ENCODE peak calls at places on chromosomes 11 and 22, in seven cellular contexts. T, D, X, E, B, O and Q are unnamed samples.

GRCh38 chr11:73200256-73200655 is 17.8 kb upstream of the P2RY2 start:
- DNase-seq in T (no peak), D (no peak), X (no peak), E (no peak), B (no peak), O (no peak), Q (peak)

GRCh38 chr22:44099696-44100095 is 75.6 kb downstream of the PARVB start:
- DNase-seq in T (no peak), D (no peak), X (no peak), E (no peak), B (no peak), O (no peak), Q (no peak)

GRCh38 chr11:43852057-43852636 is 28.5 kb upstream of the ALKBH3 start:
- DNase-seq in T (peak), D (peak), X (peak), E (peak), B (peak), O (peak), Q (peak)

GRCh38 chr11:18974192-18974591 is 35.0 kb upstream of the MRGPRX1 start:
- DNase-seq in T (no peak), D (no peak), X (peak), E (no peak), B (no peak), O (no peak), Q (no peak)

GRCh38 chr22:22386602-22387385 is 121.7 kb downstream of the ZNF280B start:
- DNase-seq in T (no peak), D (no peak), X (no peak), E (no peak), B (no peak), O (no peak), Q (no peak)

GRCh38 chr22:45564349-45565030 is 61.8 kb downstream of the FBLN1 start:
- DNase-seq in T (no peak), D (no peak), X (no peak), E (no peak), B (no peak), O (no peak), Q (no peak)

GRCh38 chr11:4203603-4204360 is 109.2 kb downstream of the RRM1 start:
- DNase-seq in T (no peak), D (no peak), X (no peak), E (no peak), B (no peak), O (no peak), Q (no peak)

GRCh38 chr11:71248656-71249055 is 3.7 kb downstream of the SHANK2 start:
- DNase-seq in T (no peak), D (no peak), X (no peak), E (no peak), B (no peak), O (no peak), Q (no peak)

GRCh38 chr11:132535830-132536229 is 996.5 kb downstream of the OPCML start:
- DNase-seq in T (no peak), D (no peak), X (no peak), E (no peak), B (no peak), O (no peak), Q (no peak)

GRCh38 chr22:49307870-49308269 is 519.8 kb downstream of the BRD1 start:
- DNase-seq in T (no peak), D (no peak), X (no peak), E (peak), B (no peak), O (no peak), Q (no peak)

GRCh38 chr22:40176921-40177737 is 596 bp upstream of the TNRC6B start:
- DNase-seq in T (peak), D (peak), X (peak), E (no peak), B (no peak), O (no peak), Q (no peak)

GRCh38 chr11:77967121-77967520 is 27.3 kb downstream of the INTS4 start:
- DNase-seq in T (no peak), D (no peak), X (no peak), E (no peak), B (no peak), O (no peak), Q (no peak)

GRCh38 chr11:11366793-11367192 is 13.7 kb upstream of the CSNK2A3 start:
- DNase-seq in T (no peak), D (no peak), X (no peak), E (no peak), B (no peak), O (no peak), Q (no peak)

GRCh38 chr11:62439785-62440602 is 21.2 kb downstream of the SCGB1A1 start:
- DNase-seq in T (peak), D (no peak), X (no peak), E (no peak), B (no peak), O (no peak), Q (no peak)
- TF ChIP-seq CTCF in T (no peak), D (no peak), X (no peak), E (no peak), B (no peak), O (peak), Q (no peak)

GRCh38 chr11:64314805-64315561 is 2.4 kb downstream of the TRMT112 start:
- DNase-seq in T (no peak), D (no peak), X (no peak), E (no peak), B (no peak), O (no peak), Q (no peak)

GRCh38 chr11:64314146-64314804 is 3.1 kb downstream of the TRMT112 start:
- DNase-seq in T (no peak), D (no peak), X (no peak), E (no peak), B (no peak), O (no peak), Q (no peak)

GRCh38 chr11:64313491-64314145 is 3.7 kb downstream of the TRMT112 start:
- DNase-seq in T (peak), D (no peak), X (no peak), E (no peak), B (no peak), O (no peak), Q (no peak)

GRCh38 chr11:64317325-64317960 is at the start of gene TRMT112:
- DNase-seq in T (peak), D (peak), X (peak), E (peak), B (peak), O (peak), Q (peak)

GRCh38 chr11:64312947-64313346 is 4.4 kb downstream of the TRMT112 start:
- DNase-seq in T (no peak), D (no peak), X (no peak), E (no peak), B (no peak), O (no peak), Q (no peak)
- TF ChIP-seq CTCF in T (no peak), D (no peak), X (no peak), E (no peak), B (no peak), O (no peak), Q (no peak)

GRCh38 chr11:119000906-119001305 is 3.0 kb downstream of the CENATAC start:
- DNase-seq in T (no peak), D (no peak), X (no peak), E (no peak), B (no peak), O (no peak), Q (no peak)

GRCh38 chr11:118998388-118998717 is 415 bp downstream of the CENATAC start:
- DNase-seq in T (no peak), D (no peak), X (no peak), E (no peak), B (no peak), O (no peak), Q (no peak)

GRCh38 chr11:118998822-118999221 is 884 bp downstream of the CENATAC start:
- DNase-seq in T (no peak), D (no peak), X (no peak), E (no peak), B (peak), O (peak), Q (no peak)

GRCh38 chr11:118997627-118998387 is at the start of gene CENATAC:
- DNase-seq in T (peak), D (peak), X (peak), E (peak), B (peak), O (peak), Q (peak)

DNA sequence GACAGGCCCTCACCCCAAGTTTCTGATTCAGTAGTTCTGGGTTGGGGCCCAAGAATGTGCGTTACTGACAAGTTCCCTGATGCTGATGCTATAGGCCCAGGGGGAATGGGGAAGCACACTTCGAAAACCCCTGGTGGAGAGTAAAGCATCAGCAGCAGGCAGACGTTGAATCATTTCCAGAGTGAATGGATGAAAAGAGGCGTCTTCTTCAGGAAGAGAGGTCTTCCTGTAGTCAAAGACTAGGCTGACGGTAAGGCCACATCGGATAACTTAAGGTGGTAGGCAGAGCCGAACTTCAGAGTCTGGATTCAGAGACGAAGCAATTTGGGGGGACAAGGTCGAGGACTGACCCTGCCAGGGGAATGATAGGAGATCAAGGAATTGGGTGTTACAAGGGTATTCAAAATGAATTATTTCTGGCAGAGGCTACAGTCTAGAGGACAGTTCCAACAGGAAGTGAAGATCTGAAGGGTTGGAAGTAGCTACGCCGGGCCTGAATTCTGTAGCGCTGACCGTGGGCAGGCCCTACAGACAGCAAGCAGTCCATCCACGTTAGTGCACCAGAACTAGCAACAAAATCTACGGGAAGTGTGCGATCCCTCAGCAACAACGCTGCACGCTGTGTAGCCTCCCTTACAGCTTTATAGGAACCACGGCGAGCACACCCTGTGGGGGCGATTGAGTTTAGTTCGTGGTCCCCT is 862 bp upstream of the CENATAC start:
- DNase-seq in T (no peak), D (no peak), X (no peak), E (no peak), B (no peak), O (no peak), Q (no peak)
- TF ChIP-seq CTCF in T (no peak), D (peak), X (peak), E (peak), B (no peak), O (peak), Q (peak)

DNA sequence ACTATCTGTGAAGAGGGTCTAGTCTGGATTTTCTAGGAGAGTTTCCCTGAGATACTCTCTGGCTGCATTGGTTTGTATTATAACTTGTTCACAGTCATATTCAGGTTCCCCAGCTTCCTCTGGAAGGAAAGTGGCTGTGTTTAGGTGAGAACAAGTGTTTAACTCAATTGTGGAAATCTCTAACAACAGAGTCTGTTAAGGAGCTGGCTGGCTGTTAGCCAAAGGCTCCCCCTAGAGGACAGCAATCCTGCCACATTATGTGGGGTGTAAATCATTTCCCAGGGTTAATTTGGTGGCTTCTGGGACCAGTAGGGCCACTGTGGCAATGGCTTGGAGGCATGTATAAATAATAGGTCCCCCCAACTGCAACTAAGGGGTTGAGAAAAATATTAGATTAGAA is 18.4 kb downstream of the MS4A6E start:
- DNase-seq in T (no peak), D (peak), X (peak), E (no peak), B (peak), O (no peak), Q (peak)
- TF ChIP-seq CTCF in T (no peak), D (peak), X (peak), E (peak), B (peak), O (no peak), Q (no peak)

GRCh38 chr11:62707277-62707771 is at the start of the genes BSCL2 and GNG3:
- DNase-seq in T (peak), D (peak), X (peak), E (no peak), B (no peak), O (no peak), Q (peak)
- TF ChIP-seq CTCF in T (no peak), D (no peak), X (no peak), E (no peak), B (no peak), O (no peak), Q (no peak)

GRCh38 chr11:808427-809286 is 1.1 kb upstream of the RPLP2 start:
- DNase-seq in T (no peak), D (no peak), X (no peak), E (no peak), B (no peak), O (no peak), Q (no peak)
- TF ChIP-seq CTCF in T (no peak), D (no peak), X (no peak), E (no peak), B (no peak), O (no peak), Q (no peak)

GRCh38 chr22:46681010-46681409 is 57.0 kb downstream of the CERK start:
- DNase-seq in T (no peak), D (peak), X (no peak), E (no peak), B (no peak), O (no peak), Q (no peak)
- TF ChIP-seq CTCF in T (no peak), D (peak), X (peak), E (no peak), B (no peak), O (no peak), Q (no peak)